ENCODE peak calls at places on chromosomes 2 and 18, in seven cellular contexts. K, Z, E, G, H, L and N are unnamed samples.

GRCh38 chr2:112829931-112830330 is 6.6 kb downstream of the IL1B start:
- ATAC-seq in K (no peak), Z (no peak), E (no peak), G (no peak), H (no peak), L (no peak), N (no peak)

GRCh38 chr2:102129956-102130650 is 12.4 kb upstream of the IL1R1 start:
- ATAC-seq in K (no peak), Z (peak; percentile 9), E (no peak), G (no peak), H (no peak), L (no peak), N (no peak)

GRCh38 chr2:54709341-54709809 is 14.1 kb upstream of the EML6 start:
- ATAC-seq in K (peak; percentile 87), Z (peak; percentile 22), E (no peak), G (no peak), H (peak; percentile 13), L (peak; percentile 69), N (peak; percentile 50)

GRCh38 chr2:239676716-239677454 is 276.1 kb upstream of the HDAC4 start:
- ATAC-seq in K (no peak), Z (no peak), E (no peak), G (no peak), H (no peak), L (no peak), N (no peak)

GRCh38 chr18:46079336-46079735 is 7.3 kb upstream of the PSTPIP2 start:
- ATAC-seq in K (no peak), Z (no peak), E (no peak), G (no peak), H (no peak), L (no peak), N (no peak)

GRCh38 chr2:3460161-3460560 is 59.2 kb downstream of the ADI1 start:
- ATAC-seq in K (no peak), Z (no peak), E (no peak), G (no peak), H (no peak), L (peak; percentile 57), N (no peak)

GRCh38 chr2:84719434-84719833 is 161.4 kb downstream of the TRABD2A start:
- ATAC-seq in K (no peak), Z (no peak), E (no peak), G (no peak), H (no peak), L (no peak), N (no peak)

GRCh38 chr18:76979111-76979751 is 153.4 kb downstream of the MBP start:
- ATAC-seq in K (no peak), Z (no peak), E (no peak), G (no peak), H (no peak), L (no peak), N (no peak)

GRCh38 chr2:99771691-99772333 is 282.0 kb upstream of the REV1 start:
- ATAC-seq in K (no peak), Z (no peak), E (no peak), G (no peak), H (no peak), L (peak; percentile 82), N (peak; percentile 53)

GRCh38 chr2:72931280-72931910 is 14.1 kb downstream of the EMX1 start:
- ATAC-seq in K (no peak), Z (peak; percentile 46), E (no peak), G (no peak), H (no peak), L (no peak), N (no peak)

GRCh38 chr2:38690499-38691420 is 24.8 kb downstream of the GALM start:
- ATAC-seq in K (peak; percentile 56), Z (peak; percentile 91), E (peak; percentile 99), G (peak; percentile 84), H (peak; percentile 71), L (no peak), N (no peak)

GRCh38 chr2:3460831-3461544 is 58.3 kb downstream of the ADI1 start:
- ATAC-seq in K (peak; percentile 47), Z (no peak), E (no peak), G (no peak), H (no peak), L (peak; percentile 62), N (no peak)

GRCh38 chr18:7603259-7604000 is 36.3 kb downstream of the PTPRM start:
- ATAC-seq in K (no peak), Z (no peak), E (no peak), G (no peak), H (peak; percentile 89), L (no peak), N (no peak)

GRCh38 chr2:27171351-27171848 is 22.6 kb downstream of the TCF23 start:
- ATAC-seq in K (no peak), Z (no peak), E (no peak), G (no peak), H (peak; percentile 79), L (no peak), N (no peak)

GRCh38 chr18:58942486-58942885 is 77.8 kb downstream of the ZNF532 start:
- ATAC-seq in K (peak; percentile 67), Z (peak; percentile 59), E (no peak), G (no peak), H (no peak), L (no peak), N (no peak)

GRCh38 chr2:144553379-144553778 is 33.5 kb upstream of the ZEB2 start:
- ATAC-seq in K (no peak), Z (peak; percentile 95), E (peak; percentile 96), G (no peak), H (no peak), L (no peak), N (no peak)

GRCh38 chr2:202019689-202020450 is 13.8 kb upstream of the FZD7 start:
- ATAC-seq in K (no peak), Z (peak; percentile 61), E (no peak), G (no peak), H (no peak), L (peak; percentile 62), N (no peak)

GRCh38 chr2:198325359-198325758 is 521.0 kb downstream of the PLCL1 start:
- ATAC-seq in K (no peak), Z (no peak), E (no peak), G (no peak), H (no peak), L (no peak), N (no peak)

GRCh38 chr18:59945544-59945943 is 45.7 kb downstream of the PMAIP1 start:
- ATAC-seq in K (no peak), Z (no peak), E (no peak), G (no peak), H (no peak), L (no peak), N (no peak)

GRCh38 chr2:43407826-43408783 is 181.7 kb upstream of the ZFP36L2 start:
- ATAC-seq in K (no peak), Z (peak; percentile 75), E (no peak), G (no peak), H (no peak), L (peak; percentile 57), N (no peak)

DNA sequence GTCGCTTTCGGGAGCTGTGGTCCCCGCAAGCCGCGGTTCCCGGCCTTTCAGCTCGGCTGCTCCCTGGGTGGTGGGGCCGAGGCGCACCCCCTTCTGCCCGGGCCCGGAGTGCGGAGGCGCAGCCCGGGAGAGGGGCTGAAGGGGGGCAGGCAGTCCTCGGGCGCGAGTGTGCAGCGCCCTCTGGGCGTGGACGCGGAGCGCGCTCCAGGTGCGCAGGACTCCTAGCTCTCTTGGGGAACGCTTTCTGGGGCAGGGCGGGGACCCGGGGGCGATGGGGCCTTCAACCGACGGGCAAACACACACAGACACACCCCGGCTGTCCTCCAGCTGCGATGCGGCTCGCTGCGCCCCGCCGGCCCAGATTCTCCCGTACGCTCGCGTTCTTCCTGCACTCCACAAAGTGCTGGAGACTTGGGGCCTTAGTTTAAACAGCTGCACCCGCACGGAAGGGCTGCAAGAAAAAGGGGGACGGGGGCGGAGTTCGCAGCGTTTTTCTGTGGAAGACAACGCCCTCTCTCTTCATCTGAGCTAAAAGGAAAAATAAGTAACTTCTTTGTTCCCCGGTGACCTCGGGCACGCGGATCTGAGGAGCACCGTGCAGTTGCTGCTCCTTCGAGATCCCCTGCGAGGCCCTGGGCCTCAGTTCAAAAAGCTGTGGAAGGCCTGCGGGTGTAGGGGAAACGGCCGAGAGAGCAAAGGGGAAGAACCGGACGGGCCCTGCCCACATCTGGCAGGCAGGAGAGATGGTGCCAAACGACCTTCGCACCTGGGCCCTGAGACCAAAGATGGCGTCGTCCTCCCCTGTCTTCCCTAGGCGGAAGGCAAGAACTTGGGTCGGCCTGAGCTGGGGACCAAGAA is 593 bp upstream of the SDC1 start:
- ATAC-seq in K (peak; percentile 70), Z (peak; percentile 50), E (peak; percentile 65), G (peak; percentile 76), H (peak; percentile 84), L (peak; percentile 87), N (peak; percentile 67)
- TF ChIP-seq POLR2A in K (no peak), Z (no peak), E (no peak), G (no peak), H (no peak), L (no peak), N (no peak)

GRCh38 chr2:235444101-235444597 is 49.7 kb upstream of the AGAP1 start:
- ATAC-seq in K (no peak), Z (no peak), E (no peak), G (peak; percentile 69), H (no peak), L (no peak), N (no peak)
- H3K27ac ChIP-seq in K (no peak overlapping the region), Z (no peak overlapping the region), E (no peak overlapping the region), G (no peak overlapping the region), H (no peak overlapping the region), L (no peak overlapping the region), N (no peak overlapping the region)

GRCh38 chr2:219002395-219003266 is 9.4 kb upstream of the CRYBA2 start:
- ATAC-seq in K (peak; percentile 57), Z (peak; percentile 29), E (peak; percentile 84), G (peak; percentile 83), H (peak; percentile 75), L (no peak), N (peak; percentile 21)
- TF ChIP-seq POLR2A in K (peak; percentile 69), Z (no peak), E (peak; percentile 52), G (no peak), H (no peak), L (no peak), N (no peak)

GRCh38 chr2:62410015-62410453 is 96.0 kb downstream of the TMEM17 start:
- ATAC-seq in K (no peak), Z (no peak), E (no peak), G (no peak), H (no peak), L (peak; percentile 33), N (no peak)
- H3K27ac ChIP-seq in K (no peak overlapping the region), Z (no peak overlapping the region), E (no peak overlapping the region), G (no peak overlapping the region), H (no peak overlapping the region), L (peak overlapping the region; percentile 83), N (peak overlapping the region; percentile 77)

GRCh38 chr2:64644240-64645013 is 9.3 kb downstream of the SERTAD2 start:
- ATAC-seq in K (peak; percentile 71), Z (peak; percentile 92), E (peak; percentile 85), G (peak; percentile 77), H (peak; percentile 67), L (peak; percentile 93), N (peak; percentile 89)
- TF ChIP-seq POLR2A in K (peak; percentile 80), Z (peak; percentile 70), E (peak; percentile 56), G (peak; percentile 47), H (no peak), L (peak; percentile 6), N (peak; percentile 82)